ENCODE peak calls at places on chromosomes 6 and 20, in nine cellular contexts. M is hepatocyte, G is stomach, P is small intestine, L is lung, E is HCT116, R is tibial nerve, Z is esophagus squamous epithelium, F is heart left ventricle. J is an unnamed sample. For H3K4me1, the result is how much of the 10 kb centered on the place peaks cover.

GRCh38 chr6:137188855-137189254 is 15.4 kb upstream of the IL22RA2 start:
- DNase-seq in P (no peak), M (no peak), Z (no peak), F (no peak), E (peak), R (no peak), L (no peak), G (no peak), J (peak)

GRCh38 chr6:22954749-22955385 is 385.5 kb downstream of the HDGFL1 start:
- DNase-seq in L (no peak), R (no peak), F (no peak), E (no peak), M (no peak), Z (no peak), G (no peak), P (peak), J (no peak)

GRCh38 chr6:107823047-107823557 is 1.0 kb downstream of the SCML4 start:
- DNase-seq in G (no peak), F (no peak), L (no peak), Z (no peak), R (no peak), M (no peak), E (no peak), P (peak), J (no peak)

GRCh38 chr20:47857142-47857993 is 72.1 kb upstream of the SULF2 start:
- DNase-seq in G (no peak), Z (no peak), F (no peak), M (peak), R (no peak), P (no peak), L (no peak), E (no peak), J (peak)

GRCh38 chr6:62775427-62776022 is 435.7 kb upstream of the FKBP1C start:
- DNase-seq in G (no peak), Z (no peak), F (no peak), M (peak), L (no peak), P (no peak), E (peak), R (no peak), J (peak)

GRCh38 chr6:167402195-167402686 is 77.4 kb downstream of the TTLL2 start:
- DNase-seq in L (no peak), E (no peak), F (no peak), M (no peak), G (no peak), Z (no peak), R (no peak), P (no peak), J (no peak)

GRCh38 chr6:124002377-124003081 is 198.9 kb downstream of the NKAIN2 start:
- DNase-seq in F (no peak), Z (no peak), G (no peak), R (no peak), P (no peak), M (peak), E (no peak), L (no peak), J (no peak)

GRCh38 chr6:41071501-41071922 is 644 bp downstream of the OARD1 start:
- DNase-seq in Z (no peak), G (no peak), L (no peak), R (no peak), F (no peak), P (no peak), M (no peak), E (no peak), J (no peak)

GRCh38 chr6:154165488-154165887 is 126.4 kb downstream of the OPRM1 start:
- DNase-seq in P (no peak), Z (no peak), R (no peak), L (no peak), M (no peak), E (no peak), G (no peak), F (no peak), J (no peak)

GRCh38 chr6:33315753-33316602 is 1.6 kb downstream of the ZBTB22 start:
- DNase-seq in P (no peak), G (no peak), F (no peak), R (no peak), Z (no peak), M (no peak), E (no peak), L (no peak), J (no peak)

GRCh38 chr6:16337280-16337975 is 99.0 kb downstream of the GMPR start:
- DNase-seq in E (no peak), M (peak), L (peak), R (peak), G (peak), P (no peak), F (peak), Z (no peak), J (no peak)
- H3K4me1 ChIP-seq in E (under half), M (under half), L (under half), R (half or more), G (under half), P (under half), F (half or more), Z (under half), J (under half)

GRCh38 chr20:33649201-33649631 is 12.9 kb upstream of the C20orf144 start:
- DNase-seq in Z (no peak), G (peak), P (no peak), E (no peak), M (no peak), F (no peak), L (peak), R (no peak), J (peak)
- H3K4me3 ChIP-seq in Z (no peak), G (peak), P (no peak), E (no peak), M (no peak), F (peak), L (no peak), R (no peak), J (no peak)

DNA sequence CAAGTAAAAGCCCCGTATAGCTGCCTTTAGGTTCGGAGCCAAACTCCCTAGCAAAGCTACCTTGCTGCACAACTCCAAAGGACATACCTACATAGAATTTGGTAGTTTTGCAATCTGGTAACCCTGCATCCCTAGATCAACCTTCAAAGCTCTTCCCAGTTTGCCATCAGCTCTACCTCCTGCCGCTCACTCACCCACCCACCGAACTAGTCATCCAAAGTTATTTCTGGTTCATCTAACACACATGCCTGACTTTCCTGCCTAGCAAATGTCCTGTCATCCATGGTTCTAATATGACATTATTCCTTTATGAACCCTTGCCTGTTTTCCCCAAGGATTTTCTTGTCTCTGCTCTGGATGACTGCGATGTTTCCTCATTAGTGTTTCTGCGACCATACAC is 21.6 kb downstream of the SPAG4 start:
- DNase-seq in R (no peak), M (no peak), G (no peak), E (no peak), P (no peak), L (no peak), Z (no peak), F (no peak), J (no peak)
- H3K4me1 ChIP-seq in R (under half), M (under half), G (under half), E (under half), P (under half), L (under half), Z (under half), F (under half), J (under half)

DNA sequence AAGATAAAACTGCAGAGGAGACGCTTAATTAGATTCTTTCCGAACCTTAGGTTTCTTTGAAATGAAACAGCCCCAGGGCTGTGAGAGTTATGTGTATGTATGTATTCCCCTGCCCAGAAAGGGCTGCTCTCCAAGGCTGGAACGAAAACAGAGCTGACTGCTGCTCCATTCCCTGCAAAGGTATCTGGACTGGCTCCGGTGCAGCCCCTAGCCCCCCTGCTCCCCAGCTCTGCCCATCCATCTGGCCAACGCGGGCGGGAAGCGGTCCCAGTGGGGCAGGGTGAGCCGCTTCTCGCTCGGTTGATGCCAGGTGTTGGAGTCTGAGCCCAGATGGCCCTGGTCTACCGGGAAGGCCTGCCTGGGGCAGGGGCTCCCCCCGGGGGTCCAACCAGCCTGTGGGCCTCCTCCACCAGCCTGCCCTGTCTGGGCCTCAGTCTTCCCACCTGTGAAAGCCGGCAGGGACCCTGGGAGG is 46.6 kb upstream of the STX16 start:
- DNase-seq in G (no peak), M (no peak), F (no peak), L (no peak), Z (no peak), E (no peak), R (no peak), P (no peak), J (no peak)
- H3K4me3 ChIP-seq in G (no peak), M (no peak), F (no peak), L (no peak), Z (no peak), E (no peak), R (no peak), P (no peak), J (no peak)

DNA sequence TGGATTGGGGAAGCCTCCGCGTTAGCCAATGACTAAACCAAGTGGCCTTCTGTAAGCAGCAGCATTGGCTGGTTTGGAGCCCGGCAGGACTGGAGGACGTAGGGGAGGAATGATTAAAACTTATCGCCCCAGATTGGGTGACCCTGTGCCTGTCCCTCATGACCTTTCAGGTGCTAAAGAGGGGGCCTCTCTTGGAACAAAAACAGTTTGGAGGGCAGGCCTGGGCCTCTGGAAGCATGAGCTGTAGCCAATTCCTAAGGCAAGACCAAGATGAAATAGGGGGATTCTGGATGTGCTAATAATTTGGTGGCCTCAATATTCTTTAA is 1.4 kb downstream of the GMPR start:
- DNase-seq in R (no peak), L (peak), F (no peak), Z (no peak), M (no peak), E (peak), P (peak), G (no peak), J (no peak)
- H3K4me1 ChIP-seq in R (half or more), L (under half), F (half or more), Z (under half), M (under half), E (under half), P (under half), G (half or more), J (under half)

GRCh38 chr20:21512634-21513180 is 1.2 kb downstream of the NKX2-2 start:
- DNase-seq in E (no peak), Z (no peak), R (no peak), G (no peak), L (no peak), P (no peak), M (no peak), F (no peak), J (no peak)

GRCh38 chr20:21513181-21513663 is 642 bp downstream of the NKX2-2 start:
- DNase-seq in R (no peak), F (no peak), P (no peak), L (no peak), G (no peak), Z (no peak), E (no peak), M (no peak), J (no peak)

GRCh38 chr20:21514553-21515251 is 838 bp upstream of the NKX2-2 start:
- DNase-seq in R (no peak), P (no peak), F (no peak), Z (no peak), G (no peak), E (no peak), M (no peak), L (no peak), J (no peak)

GRCh38 chr20:21515300-21516179 is 1.7 kb upstream of the NKX2-2 start:
- DNase-seq in M (no peak), Z (no peak), E (no peak), G (no peak), F (no peak), L (no peak), P (no peak), R (no peak), J (no peak)

DNA sequence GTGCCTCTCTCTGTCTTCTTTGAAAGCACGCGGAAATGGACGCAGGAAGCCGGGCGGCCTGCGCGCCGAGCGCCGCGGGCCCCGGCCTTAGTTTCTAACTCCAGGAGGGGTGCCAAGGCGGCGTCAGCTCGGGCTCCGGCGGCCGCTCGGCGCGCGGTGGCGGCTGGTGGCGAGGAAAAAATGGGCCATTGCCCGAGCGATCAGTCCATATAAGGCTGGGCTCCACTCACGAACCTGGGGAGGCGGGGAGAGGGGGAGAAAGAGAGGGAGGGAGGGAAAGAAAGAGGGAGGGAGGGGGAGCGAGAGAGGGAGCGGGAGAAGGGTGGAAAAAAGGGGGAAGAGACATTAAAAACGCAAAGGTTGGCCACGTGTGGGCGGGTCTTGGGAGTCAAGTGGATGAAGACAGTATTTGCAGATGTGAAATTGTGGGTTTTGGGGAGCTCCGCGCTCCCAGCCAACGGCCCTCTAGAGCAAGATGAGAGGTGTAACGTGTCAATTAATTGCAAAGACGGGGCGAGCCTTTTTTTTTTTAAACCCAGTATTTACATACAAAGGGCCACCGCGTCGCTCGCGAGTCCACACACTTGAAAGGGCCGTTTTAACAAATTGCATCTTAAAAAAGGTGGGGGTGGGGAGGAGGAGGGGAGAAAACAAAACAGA is at the start of gene NKX2-2:
- DNase-seq in Z (no peak), E (no peak), F (no peak), L (no peak), P (no peak), M (no peak), R (no peak), G (no peak), J (no peak)
- H3K4me3 ChIP-seq in Z (no peak), E (no peak), F (peak), L (no peak), P (no peak), M (no peak), R (peak), G (peak), J (peak)

GRCh38 chr6:159984268-159984786 is 15.4 kb downstream of the IGF2R start:
- DNase-seq in L (no peak), Z (no peak), G (no peak), E (no peak), R (no peak), P (no peak), M (no peak), F (no peak), J (no peak)
- H3K4me1 ChIP-seq in L (under half), Z (under half), G (half or more), E (under half), R (half or more), P (under half), M (under half), F (half or more), J (under half)

DNA sequence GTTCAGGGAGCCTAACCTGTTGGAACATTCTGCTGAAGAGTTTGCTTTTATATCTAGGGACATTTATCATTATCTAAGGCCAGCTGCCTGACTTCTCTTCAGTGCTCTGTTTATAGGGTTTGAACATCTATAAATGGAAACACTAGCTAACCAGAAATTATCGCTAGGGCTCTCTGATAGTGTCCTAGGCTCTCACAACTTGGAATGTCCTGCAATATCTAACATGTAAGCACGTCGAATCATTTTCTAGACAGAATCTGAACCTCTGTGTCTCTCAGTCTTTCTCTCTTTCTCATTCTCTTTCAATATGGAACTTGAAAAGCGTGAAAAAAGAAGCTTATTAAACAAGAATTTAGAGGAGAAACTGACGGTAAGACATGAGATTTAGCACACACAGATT is 92.5 kb upstream of the MLIP start:
- DNase-seq in L (no peak), G (no peak), M (no peak), P (no peak), F (no peak), Z (no peak), E (no peak), R (no peak), J (no peak)
- H3K4me3 ChIP-seq in L (no peak), G (no peak), M (no peak), P (no peak), F (peak), Z (no peak), E (no peak), R (no peak), J (no peak)